ENCODE peak calls at places on chromosomes 1 and 21, in four cellular contexts. V, C, Y and R are unnamed samples.

GRCh38 chr1:115755436-115756370 is 12.8 kb downstream of the CASQ2 start:
- DNase-seq in V (no peak), C (no peak), Y (no peak), R (no peak)

GRCh38 chr1:62691062-62691844 is 3.1 kb upstream of the DOCK7 start:
- DNase-seq in Y (no peak), V (peak), C (no peak), R (no peak)

GRCh38 chr1:115112496-115113375 is 23.4 kb upstream of the TSPAN2 start:
- DNase-seq in Y (peak), V (no peak), C (no peak), R (no peak)

GRCh38 chr1:230425252-230426061 is 675 bp downstream of the PGBD5 start:
- DNase-seq in C (no peak), Y (no peak), V (no peak), R (no peak)

GRCh38 chr21:40507978-40508377 is 339.0 kb downstream of the DSCAM start:
- DNase-seq in C (peak), Y (no peak), V (peak), R (no peak)

GRCh38 chr1:77438239-77438913 is 156.6 kb downstream of the AK5 start:
- DNase-seq in C (no peak), Y (no peak), V (no peak), R (no peak)

GRCh38 chr1:108814343-108815125 is 42.4 kb downstream of the AKNAD1 start:
- DNase-seq in C (no peak), V (no peak), Y (peak), R (no peak)

GRCh38 chr1:14404847-14405246 is 193.6 kb upstream of the KAZN start:
- DNase-seq in Y (no peak), C (no peak), V (no peak), R (no peak)

GRCh38 chr1:119959836-119960235 is 63.5 kb upstream of the ADAM30 start:
- DNase-seq in V (no peak), C (no peak), Y (no peak), R (no peak)

GRCh38 chr1:154816937-154817336 is 53.1 kb downstream of the KCNN3 start:
- DNase-seq in C (no peak), V (no peak), Y (no peak), R (no peak)

GRCh38 chr1:50665413-50665812 is 242.2 kb upstream of the DMRTA2 start:
- DNase-seq in V (no peak), C (no peak), Y (no peak), R (no peak)

GRCh38 chr1:213201380-213202155 is 150.5 kb downstream of the RPS6KC1 start:
- DNase-seq in V (no peak), C (no peak), Y (no peak), R (no peak)

GRCh38 chr1:110186558-110186957 is 23.6 kb upstream of the KCNC4 start:
- DNase-seq in Y (no peak), C (no peak), V (no peak), R (no peak)

GRCh38 chr1:6984533-6984932 is 199.3 kb downstream of the CAMTA1 start:
- DNase-seq in V (no peak), Y (no peak), C (no peak), R (no peak)

GRCh38 chr1:5921129-5921528 is 71.1 kb downstream of the NPHP4 start:
- DNase-seq in Y (no peak), C (no peak), V (no peak), R (no peak)

GRCh38 chr1:84152649-84153056 is 8.6 kb downstream of the PRKACB start:
- DNase-seq in C (no peak), V (no peak), Y (no peak), R (peak)

GRCh38 chr1:7136166-7136953 is 351.1 kb downstream of the CAMTA1 start:
- DNase-seq in V (no peak), Y (no peak), C (no peak), R (no peak)

GRCh38 chr1:173095632-173096031 is 44.9 kb upstream of the TNFSF18 start:
- DNase-seq in V (no peak), C (no peak), Y (no peak), R (no peak)

GRCh38 chr1:17948594-17948993 is 159.0 kb upstream of the IGSF21 start:
- DNase-seq in Y (no peak), C (no peak), V (no peak), R (no peak)

GRCh38 chr1:215523128-215523861 is 43.8 kb upstream of the KCTD3 start:
- DNase-seq in Y (no peak), C (no peak), V (no peak), R (no peak)

GRCh38 chr1:207034998-207035397 is 2.4 kb upstream of the C1orf116 start:
- DNase-seq in V (no peak), Y (peak), C (no peak), R (no peak)

GRCh38 chr1:167562697-167563096 is 9.1 kb upstream of the CREG1 start:
- DNase-seq in V (no peak), C (no peak), Y (no peak), R (no peak)

GRCh38 chr1:239816090-239816812 is 275.4 kb upstream of the FMN2 start:
- DNase-seq in Y (no peak), C (peak), V (peak), R (no peak)

GRCh38 chr1:186943891-186944686 is 115.3 kb downstream of the PLA2G4A start:
- DNase-seq in C (no peak), V (no peak), Y (no peak), R (no peak)

GRCh38 chr1:228365321-228366061 is 41.1 kb downstream of the TRIM11 start:
- DNase-seq in Y (no peak), V (no peak), C (no peak), R (no peak)

GRCh38 chr1:220487297-220487820 is 40.6 kb upstream of the MARK1 start:
- DNase-seq in V (no peak), C (no peak), Y (peak), R (no peak)

GRCh38 chr1:231442735-231443134 is 20.6 kb upstream of the EGLN1 start:
- DNase-seq in C (no peak), Y (peak), V (no peak), R (no peak)

GRCh38 chr1:96808186-96808585 is 86.6 kb downstream of the PTBP2 start:
- DNase-seq in C (no peak), Y (peak), V (no peak), R (no peak)

GRCh38 chr21:43340491-43341348 is 86.2 kb downstream of the SIK1 start:
- DNase-seq in Y (peak), C (peak), V (no peak), R (no peak)

GRCh38 chr1:44076093-44076492 is 42.5 kb upstream of the KLF17 start:
- DNase-seq in C (no peak), Y (no peak), V (no peak), R (no peak)

GRCh38 chr1:54358503-54359168 is 47.6 kb downstream of the SSBP3 start:
- DNase-seq in V (no peak), C (no peak), Y (no peak), R (no peak)

GRCh38 chr1:40257313-40257687 is 736 bp upstream of the ZMPSTE24 start:
- DNase-seq in C (no peak), V (no peak), Y (no peak), R (no peak)

GRCh38 chr1:1560178-1560577 is 14.5 kb downstream of the SSU72 start:
- DNase-seq in V (no peak), Y (no peak), C (no peak), R (no peak)

DNA sequence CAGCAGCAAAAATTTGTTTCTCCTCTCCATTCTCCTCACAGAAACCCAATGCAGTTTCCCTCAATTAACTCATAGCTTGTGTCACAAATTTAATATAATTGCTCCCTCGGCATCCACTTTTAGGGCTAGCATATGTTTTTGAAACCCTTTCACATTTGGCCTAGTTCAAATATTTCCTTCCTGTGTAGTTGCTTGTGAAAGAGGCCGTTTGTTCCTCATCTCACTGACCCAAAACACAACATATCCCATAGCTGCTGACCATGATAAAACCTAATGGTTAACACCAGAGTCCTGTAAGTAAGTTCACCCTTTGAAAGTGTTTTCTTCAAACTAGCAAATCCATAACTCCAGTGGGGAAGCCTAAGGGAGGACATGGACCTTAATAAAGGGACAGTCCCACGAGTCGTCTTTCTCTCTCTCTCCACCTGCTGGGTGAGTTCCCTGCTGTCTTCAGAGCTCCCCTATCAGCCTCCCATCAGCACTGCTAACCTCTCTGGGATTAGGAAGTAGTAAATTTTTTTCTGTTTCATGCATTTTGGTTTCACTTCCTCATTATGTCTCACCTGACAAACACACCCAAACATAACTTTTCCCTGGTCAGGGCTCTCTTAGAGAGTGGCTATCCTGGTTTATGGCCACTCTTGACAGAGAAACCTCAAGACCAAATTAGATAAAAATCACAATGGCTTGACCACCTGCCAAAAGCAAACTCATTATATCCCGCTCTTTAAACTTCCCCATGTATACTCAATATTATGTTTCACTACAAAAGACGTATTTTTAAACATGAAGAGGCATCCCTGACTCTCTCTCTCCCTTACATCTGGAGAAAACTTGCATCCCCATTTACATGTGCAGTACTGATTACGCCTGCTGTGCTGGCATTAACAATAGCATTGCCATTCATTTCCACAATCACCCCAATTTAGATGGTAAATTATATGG is 177.7 kb upstream of the HP1BP3 start:
- DNase-seq in V (no peak), C (no peak), Y (peak), R (peak)
- TF ChIP-seq POLR2AphosphoS2 in V (no peak), C (no peak), Y (no peak), R (no peak)

DNA sequence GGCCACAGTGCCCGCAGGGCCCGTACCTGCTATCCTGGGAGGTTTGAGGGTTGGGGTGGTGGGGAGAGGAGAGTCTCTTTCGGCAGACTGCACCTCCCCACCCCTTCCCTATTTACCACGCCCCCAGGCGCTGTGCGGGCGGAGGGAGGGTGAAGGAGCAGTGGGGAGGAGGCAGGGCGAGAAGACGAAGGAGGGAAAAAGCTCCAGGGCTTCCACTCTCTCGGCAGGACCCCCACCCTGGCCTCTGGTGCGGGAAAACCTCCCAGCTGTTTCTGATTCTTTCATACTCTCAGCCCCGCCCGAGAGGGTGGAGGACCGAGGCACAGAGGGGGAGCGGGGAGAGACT is 896 bp upstream of the WNT2B start:
- DNase-seq in C (peak), Y (peak), V (no peak), R (no peak)
- TF ChIP-seq POLR2AphosphoS2 in C (no peak), Y (no peak), V (no peak), R (no peak)

GRCh38 chr1:31936278-31936965 is 1.7 kb downstream of the PTP4A2 start:
- DNase-seq in Y (peak), C (no peak), V (no peak), R (no peak)

GRCh38 chr1:31938184-31938975 is at the start of gene PTP4A2:
- DNase-seq in Y (peak), V (peak), C (peak), R (peak)

GRCh38 chr1:31937300-31938183 is 626 bp downstream of the PTP4A2 start:
- DNase-seq in Y (peak), V (peak), C (no peak), R (no peak)

GRCh38 chr1:31934706-31935629 is 3.2 kb downstream of the PTP4A2 start:
- DNase-seq in C (no peak), Y (peak), V (no peak), R (no peak)

GRCh38 chr1:31936966-31937299 is 1.2 kb downstream of the PTP4A2 start:
- DNase-seq in C (no peak), Y (no peak), V (no peak), R (no peak)
- TF ChIP-seq POLR2AphosphoS2 in C (no peak), Y (no peak), V (no peak), R (no peak)

GRCh38 chr21:41970099-41970391 is 16.2 kb upstream of the C2CD2 start:
- DNase-seq in C (no peak), V (no peak), Y (no peak), R (no peak)

GRCh38 chr21:41972511-41973205 is 18.8 kb upstream of the C2CD2 start:
- DNase-seq in C (no peak), V (no peak), Y (no peak), R (no peak)

GRCh38 chr21:41973427-41973831 is 19.6 kb upstream of the C2CD2 start:
- DNase-seq in C (no peak), Y (no peak), V (no peak), R (no peak)

GRCh38 chr21:41971891-41972290 is 18.1 kb upstream of the C2CD2 start:
- DNase-seq in V (no peak), Y (no peak), C (no peak), R (no peak)

DNA sequence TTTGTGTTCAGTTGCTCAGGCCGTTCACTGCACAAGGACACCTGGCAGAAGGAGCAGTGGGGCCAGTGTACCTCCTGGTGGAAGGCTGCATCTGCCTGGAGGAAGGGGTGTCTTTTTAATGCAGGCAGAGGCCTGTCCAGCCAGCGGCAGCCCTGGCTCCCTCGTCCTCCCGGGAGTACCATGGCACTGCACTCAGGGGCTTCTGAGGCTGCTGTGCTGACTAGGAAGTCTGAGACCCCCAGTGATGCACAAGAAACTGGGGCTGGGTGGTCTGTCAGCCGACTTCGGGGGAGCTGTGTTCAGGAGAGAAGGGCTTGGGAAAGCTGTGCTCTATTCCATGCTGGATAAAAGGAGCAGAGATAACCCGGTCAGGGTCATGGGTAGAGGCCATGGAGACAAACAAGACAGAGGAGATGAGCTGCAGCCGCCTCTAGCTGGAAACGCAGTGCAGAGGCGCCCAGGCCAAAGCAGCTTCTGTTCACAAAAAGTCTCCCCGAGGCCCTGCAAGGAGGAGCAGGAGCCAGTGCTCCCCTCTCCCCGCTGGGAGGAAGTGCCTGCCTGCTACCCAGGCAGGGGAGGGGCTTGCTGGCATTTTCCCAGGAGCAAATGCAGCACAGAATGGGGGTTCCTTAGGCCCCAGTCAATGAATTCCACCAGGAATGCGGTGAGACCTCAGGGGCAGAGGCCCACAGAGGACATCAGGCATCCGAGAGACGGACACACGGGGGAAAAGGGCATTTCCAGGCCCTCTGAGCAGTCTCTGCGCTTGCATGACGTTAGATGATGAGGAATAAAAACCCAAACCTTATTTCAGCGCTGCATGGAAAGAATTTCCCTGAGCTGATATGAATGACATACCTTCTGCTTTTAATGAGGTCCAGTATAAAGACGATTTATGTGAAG is 17.2 kb upstream of the C2CD2 start:
- DNase-seq in Y (no peak), C (no peak), V (no peak), R (no peak)
- TF ChIP-seq POLR2AphosphoS2 in Y (no peak), C (no peak), V (no peak), R (no peak)

GRCh38 chr1:19860418-19860817 is 21.8 kb upstream of the OTUD3 start:
- DNase-seq in Y (no peak), C (no peak), V (no peak), R (no peak)
- TF ChIP-seq POLR2AphosphoS2 in Y (no peak), C (no peak), V (no peak), R (no peak)

DNA sequence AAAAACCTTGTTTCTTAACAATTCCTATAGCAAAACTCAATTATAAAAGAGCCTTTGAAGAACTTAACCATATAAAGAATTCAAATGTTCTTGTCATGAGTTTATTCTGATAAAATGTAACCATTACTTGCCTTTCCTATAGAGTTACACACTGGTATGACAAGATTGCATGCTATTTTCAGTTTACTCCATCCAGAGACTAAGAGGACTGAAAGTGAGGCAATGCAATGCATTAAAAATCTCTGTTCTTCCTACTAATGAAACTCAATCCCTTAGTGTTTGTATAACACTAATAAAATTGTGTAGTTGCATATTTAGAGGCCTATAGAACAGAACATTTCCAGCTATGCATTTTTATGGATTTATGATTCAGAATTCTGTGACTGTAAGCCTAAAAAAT is 88.1 kb downstream of the COP1 start:
- DNase-seq in C (no peak), Y (no peak), V (no peak), R (no peak)
- TF ChIP-seq POLR2AphosphoS2 in C (no peak), Y (no peak), V (no peak), R (no peak)

GRCh38 chr1:204453141-204453772 is 41.3 kb downstream of the PIK3C2B start:
- DNase-seq in C (no peak), Y (no peak), V (no peak), R (peak)
- TF ChIP-seq POLR2AphosphoS2 in C (no peak), Y (no peak), V (no peak), R (no peak)

DNA sequence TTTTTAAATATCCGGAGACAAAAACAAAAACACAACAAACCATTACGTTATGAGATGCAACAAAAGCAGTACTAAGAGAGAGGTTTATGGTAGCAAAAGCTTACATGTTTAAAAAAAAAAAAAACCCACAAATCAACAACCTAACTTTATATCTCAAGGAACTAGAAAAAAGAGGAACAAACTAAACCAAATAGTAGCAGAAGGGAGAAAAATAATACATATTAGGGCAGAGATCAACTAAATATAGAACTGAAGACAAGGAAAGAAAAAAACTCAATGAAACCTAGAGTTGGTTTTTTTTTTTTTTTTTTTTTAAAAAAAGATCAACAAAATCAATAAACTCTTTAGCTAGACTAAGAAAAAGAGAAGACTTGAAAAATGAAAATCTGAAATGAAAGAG is 34.9 kb downstream of the ZNF644 start:
- DNase-seq in C (no peak), V (no peak), Y (no peak), R (no peak)
- TF ChIP-seq POLR2AphosphoS2 in C (no peak), V (no peak), Y (no peak), R (no peak)